ENCODE peak calls at places on chromosomes 6 and 20, in nine cellular contexts. P, D, K, H, E, V, I, J and G are unnamed samples.

GRCh38 chr6:11938285-11938890 is 73.7 kb upstream of the HIVEP1 start:
- DNase-seq in D (no peak), H (no peak), J (no peak), V (peak; percentile 0), P (no peak), K (no peak), E (no peak), I (no peak), G (no peak)

GRCh38 chr6:125947581-125947980 is 9.0 kb upstream of the HINT3 start:
- DNase-seq in V (no peak), I (peak; percentile 91), D (no peak), J (peak; percentile 41), P (no peak), E (no peak), H (peak; percentile 57), K (peak; percentile 71), G (no peak)

GRCh38 chr6:97591955-97592354 is 308.9 kb upstream of the MMS22L start:
- DNase-seq in D (no peak), K (no peak), P (no peak), J (no peak), E (no peak), V (no peak), H (no peak), I (no peak), G (no peak)

GRCh38 chr20:57392130-57392445 is 892 bp downstream of the RBM38 start:
- DNase-seq in J (no peak), E (no peak), P (peak; percentile 33), K (no peak), I (no peak), V (no peak), D (no peak), H (no peak), G (no peak)

GRCh38 chr6:14284969-14285368 is 167.4 kb downstream of the CD83 start:
- DNase-seq in K (no peak), P (no peak), H (no peak), D (no peak), V (no peak), J (no peak), I (no peak), E (no peak), G (no peak)

GRCh38 chr6:17601389-17601703 is 1.2 kb downstream of the FAM8A1 start:
- DNase-seq in D (no peak), E (no peak), J (no peak), I (no peak), K (no peak), P (no peak), V (no peak), H (no peak), G (no peak)

GRCh38 chr6:163579111-163579879 is 164.8 kb downstream of the QKI start:
- DNase-seq in J (no peak), I (no peak), V (peak; percentile 65), K (peak; percentile 16), H (no peak), D (no peak), P (no peak), E (no peak), G (no peak)

GRCh38 chr20:9160760-9161159 is 91.9 kb downstream of the PLCB4 start:
- DNase-seq in E (no peak), H (no peak), D (no peak), J (peak; percentile 56), V (peak; percentile 41), K (no peak), P (no peak), I (peak; percentile 22), G (no peak)

GRCh38 chr20:40589581-40589980 is 99.5 kb downstream of the MAFB start:
- DNase-seq in I (no peak), J (no peak), K (no peak), D (no peak), E (no peak), V (no peak), H (no peak), P (no peak), G (no peak)

GRCh38 chr6:11667876-11668275 is 110.7 kb downstream of the ADTRP start:
- DNase-seq in J (no peak), E (no peak), V (no peak), D (no peak), H (no peak), I (no peak), K (no peak), P (no peak), G (no peak)

GRCh38 chr6:33154349-33154748 is 37.9 kb downstream of the COL11A2 start:
- DNase-seq in V (no peak), D (no peak), H (no peak), K (no peak), I (no peak), J (no peak), P (no peak), E (no peak), G (no peak)

GRCh38 chr6:101626264-101626663 is 232.8 kb downstream of the GRIK2 start:
- DNase-seq in H (no peak), E (no peak), J (no peak), K (no peak), V (peak; percentile 6), D (no peak), I (no peak), P (no peak), G (no peak)

GRCh38 chr6:3752538-3753227 is 1.2 kb upstream of the PXDC1 start:
- DNase-seq in E (no peak), H (no peak), D (no peak), J (no peak), K (no peak), I (no peak), P (no peak), V (no peak), G (no peak)